ENCODE peak calls at places on chromosomes 5 and 9, in seven cellular contexts. D, C, S, R, A, V and P are unnamed samples.

GRCh38 chr9:95504053-95504963 is 12.5 kb downstream of the PTCH1 start:
- DNase-seq in D (no peak), C (no peak), S (no peak), R (peak; percentile 31), A (peak; percentile 17), V (no peak), P (no peak)

GRCh38 chr5:93581738-93582414 is 857 bp upstream of the NR2F1-AS1 start:
- DNase-seq in D (no peak), C (peak; percentile 68), S (no peak), R (no peak), A (peak; percentile 55), V (peak; percentile 82), P (no peak)

GRCh38 chr5:77670526-77670925 is 32.0 kb upstream of the OTP start:
- DNase-seq in D (no peak), C (no peak), S (no peak), R (no peak), A (no peak), V (no peak), P (no peak)

GRCh38 chr5:50712479-50712878 is 46.0 kb downstream of the PARP8 start:
- DNase-seq in D (no peak), C (no peak), S (no peak), R (no peak), A (no peak), V (no peak), P (no peak)

GRCh38 chr5:9774472-9775079 is 144.4 kb upstream of the TAS2R1 start:
- DNase-seq in D (no peak), C (peak; percentile 91), S (no peak), R (no peak), A (peak; percentile 83), V (peak; percentile 66), P (no peak)

GRCh38 chr5:125409496-125410351 is 663.3 kb upstream of the ZNF608 start:
- DNase-seq in D (no peak), C (peak; percentile 2), S (no peak), R (no peak), A (no peak), V (no peak), P (no peak)

GRCh38 chr5:169746147-169746694 is 109.1 kb downstream of the DOCK2 start:
- DNase-seq in D (no peak), C (no peak), S (no peak), R (no peak), A (no peak), V (no peak), P (no peak)

GRCh38 chr5:16776611-16777251 is 159.4 kb downstream of the MYO10 start:
- DNase-seq in D (no peak), C (no peak), S (no peak), R (peak; percentile 22), A (no peak), V (no peak), P (no peak)

GRCh38 chr9:4574657-4575243 is 84.5 kb downstream of the SLC1A1 start:
- DNase-seq in D (no peak), C (no peak), S (no peak), R (no peak), A (no peak), V (no peak), P (no peak)

GRCh38 chr9:81113408-81114124 is 575.8 kb downstream of the TLE1 start:
- DNase-seq in D (peak; percentile 65), C (no peak), S (no peak), R (no peak), A (peak; percentile 9), V (peak; percentile 39), P (no peak)

GRCh38 chr5:115962239-115962564 is at the start of gene LVRN:
- DNase-seq in D (no peak), C (no peak), S (no peak), R (no peak), A (no peak), V (no peak), P (no peak)

GRCh38 chr5:10856646-10857332 is 95.8 kb upstream of the DAP start:
- DNase-seq in D (no peak), C (peak; percentile 69), S (no peak), R (peak; percentile 85), A (peak; percentile 76), V (peak; percentile 76), P (peak; percentile 76)

GRCh38 chr5:116559239-116559638 is 15.4 kb downstream of the SEMA6A start:
- DNase-seq in D (no peak), C (no peak), S (no peak), R (peak; percentile 55), A (no peak), V (no peak), P (no peak)

GRCh38 chr5:43573058-43573457 is 16.2 kb upstream of the PAIP1 start:
- DNase-seq in D (no peak), C (no peak), S (no peak), R (no peak), A (no peak), V (peak; percentile 26), P (no peak)

GRCh38 chr5:37638897-37639296 is 200.9 kb downstream of the GDNF start:
- DNase-seq in D (no peak), C (peak; percentile 15), S (no peak), R (no peak), A (no peak), V (no peak), P (no peak)

GRCh38 chr9:113962391-113962790 is 86.3 kb downstream of the ZNF618 start:
- DNase-seq in D (no peak), C (no peak), S (no peak), R (no peak), A (no peak), V (no peak), P (no peak)

GRCh38 chr9:135086597-135087488 is 625 bp upstream of the OLFM1 start:
- DNase-seq in D (no peak), C (no peak), S (no peak), R (no peak), A (no peak), V (no peak), P (no peak)

GRCh38 chr9:114348906-114349482 is 19.3 kb downstream of the ORM2 start:
- DNase-seq in D (no peak), C (peak; percentile 99), S (peak; percentile 61), R (no peak), A (peak; percentile 99), V (peak; percentile 98), P (peak; percentile 93)

GRCh38 chr9:37801287-37801850 is 772 bp downstream of the DCAF10 start:
- DNase-seq in D (no peak), C (peak; percentile 10), S (no peak), R (peak; percentile 54), A (peak; percentile 13), V (peak; percentile 13), P (peak; percentile 76)

GRCh38 chr9:22514866-22515265 is 68.2 kb downstream of the DMRTA1 start:
- DNase-seq in D (no peak), C (no peak), S (no peak), R (no peak), A (peak; percentile 30), V (no peak), P (no peak)

GRCh38 chr9:135479469-135480052 is at the start of gene PPP1R26:
- DNase-seq in D (no peak), C (no peak), S (no peak), R (no peak), A (no peak), V (no peak), P (peak; percentile 81)

GRCh38 chr9:70590264-70590646 is 175.8 kb upstream of the KLF9 start:
- DNase-seq in D (no peak), C (peak; percentile 44), S (no peak), R (no peak), A (no peak), V (peak; percentile 60), P (no peak)